ENCODE peak calls at places on chromosomes 7 and 10, in nine cellular contexts. E is uterus, I is K562, O is fibroblast of pulmonary artery, U is neural crest cell, K is left lung, P is RWPE1, A is H9, M is tibial artery. L is an unnamed sample.

GRCh38 chr7:157235357-157236018 is 96.8 kb downstream of the UBE3C start:
- DNase-seq in P (no peak), A (no peak), U (no peak), O (peak), I (no peak), M (no peak), E (no peak), K (no peak), L (no peak)

GRCh38 chr10:6786579-6787031 is 206.5 kb upstream of the PRKCQ start:
- DNase-seq in E (no peak), U (peak), P (peak), I (no peak), K (no peak), O (peak), M (no peak), A (no peak), L (no peak)

GRCh38 chr10:116779076-116779687 is 36.8 kb upstream of the HSPA12A start:
- DNase-seq in E (no peak), I (no peak), M (no peak), K (no peak), P (no peak), O (no peak), A (no peak), U (no peak), L (no peak)

GRCh38 chr7:69640216-69640615 is 41.9 kb downstream of the AUTS2 start:
- DNase-seq in K (no peak), P (no peak), E (no peak), O (no peak), U (no peak), I (no peak), M (no peak), A (no peak), L (no peak)

GRCh38 chr10:113735913-113736312 is 15.6 kb upstream of the PLEKHS1 start:
- DNase-seq in A (peak), K (no peak), O (peak), M (no peak), P (peak), I (no peak), U (no peak), E (no peak), L (no peak)

GRCh38 chr10:6953131-6953834 is 373.2 kb upstream of the PRKCQ start:
- DNase-seq in P (no peak), M (no peak), I (no peak), U (no peak), O (no peak), A (no peak), K (no peak), E (peak), L (no peak)

GRCh38 chr7:156654511-156655231 is 14.1 kb downstream of the RNF32 start:
- DNase-seq in O (no peak), I (no peak), A (no peak), M (no peak), P (no peak), E (no peak), U (no peak), K (no peak), L (no peak)

GRCh38 chr7:134820778-134821177 is 41.3 kb downstream of the CALD1 start:
- DNase-seq in A (no peak), I (no peak), O (no peak), M (no peak), U (no peak), E (no peak), K (no peak), P (no peak), L (no peak)

GRCh38 chr7:66604198-66604597 is 24.5 kb upstream of the KCTD7 start:
- DNase-seq in M (no peak), K (no peak), O (no peak), I (no peak), A (no peak), E (no peak), P (no peak), U (no peak), L (no peak)

GRCh38 chr10:87589653-87590052 is 70.0 kb upstream of the PAPSS2 start:
- DNase-seq in K (no peak), U (no peak), P (no peak), O (no peak), E (no peak), M (no peak), A (no peak), I (no peak), L (no peak)

GRCh38 chr10:113600569-113600968 is 47.7 kb downstream of the HABP2 start:
- DNase-seq in I (no peak), K (no peak), P (no peak), O (no peak), M (no peak), U (no peak), E (no peak), A (no peak), L (no peak)

GRCh38 chr10:52071814-52072213 is 242.3 kb upstream of the DKK1 start:
- DNase-seq in I (no peak), K (peak), U (no peak), O (no peak), M (no peak), A (no peak), E (no peak), P (no peak), L (no peak)

GRCh38 chr10:77301305-77301730 is 336.3 kb downstream of the KCNMA1 start:
- DNase-seq in K (no peak), O (peak), E (no peak), I (no peak), A (no peak), U (no peak), P (peak), M (no peak), L (no peak)

GRCh38 chr7:105621617-105622016 is 40.3 kb upstream of the EFCAB10 start:
- DNase-seq in P (no peak), I (no peak), M (peak), U (no peak), K (no peak), O (peak), E (peak), A (peak), L (no peak)

GRCh38 chr10:78438907-78439809 is 405.5 kb downstream of the RPS24 start:
- DNase-seq in K (no peak), M (no peak), E (no peak), U (no peak), I (no peak), A (no peak), O (no peak), P (no peak), L (no peak)
- TF ChIP-seq CTCF in K (no peak), M (no peak), E (no peak), U (no peak), I (no peak), A (no peak), O (no peak), P (no peak), L (no peak)

GRCh38 chr10:101617824-101618568 is 29.9 kb downstream of the DPCD start:
- DNase-seq in E (no peak), I (no peak), U (no peak), A (no peak), K (no peak), M (no peak), O (no peak), P (no peak), L (no peak)

GRCh38 chr10:101615760-101616116 is 27.6 kb downstream of the DPCD start:
- DNase-seq in M (no peak), K (no peak), E (no peak), I (no peak), P (no peak), O (no peak), A (no peak), U (no peak), L (no peak)

GRCh38 chr10:101618871-101619270 is 30.8 kb downstream of the DPCD start:
- DNase-seq in P (no peak), I (no peak), E (no peak), M (no peak), K (no peak), A (no peak), U (no peak), O (no peak), L (no peak)

GRCh38 chr10:101616415-101617101 is 28.4 kb downstream of the DPCD start:
- DNase-seq in O (no peak), M (no peak), I (no peak), P (no peak), K (no peak), E (no peak), U (no peak), A (no peak), L (no peak)

GRCh38 chr10:101617102-101617823 is 29.1 kb downstream of the DPCD start:
- DNase-seq in O (no peak), I (peak), K (no peak), U (no peak), M (no peak), E (no peak), P (no peak), A (no peak), L (no peak)
- TF ChIP-seq CTCF in O (peak), I (peak), K (no peak), U (no peak), M (no peak), E (no peak), P (no peak), A (peak), L (no peak)

DNA sequence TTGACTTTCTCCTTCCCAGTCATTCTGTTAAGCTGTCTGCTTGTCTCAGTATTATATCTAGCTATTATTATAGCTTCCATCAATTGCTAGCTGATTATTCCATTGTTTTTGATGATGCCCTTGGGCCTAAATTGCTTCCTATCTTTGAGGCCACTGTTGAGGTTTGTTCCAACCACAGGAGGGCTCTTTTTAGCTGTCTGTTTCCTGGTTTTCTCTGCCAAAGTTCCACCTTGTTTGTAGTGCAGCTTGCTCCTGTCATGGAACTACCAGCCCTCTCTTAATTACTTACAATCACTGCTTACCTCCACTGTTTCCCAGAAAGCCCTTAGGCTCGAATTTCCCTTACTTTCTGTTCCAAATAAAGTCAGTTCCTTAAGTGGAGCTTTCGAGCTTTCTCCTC is 118.7 kb upstream of the SEC61G start:
- DNase-seq in A (no peak), M (no peak), I (no peak), P (no peak), O (peak), E (no peak), U (no peak), K (no peak), L (no peak)
- TF ChIP-seq CTCF in A (no peak), M (no peak), I (no peak), P (no peak), O (no peak), E (no peak), U (no peak), K (peak), L (no peak)

GRCh38 chr10:84743483-84743882 is 415.1 kb downstream of the CCSER2 start:
- DNase-seq in M (no peak), A (no peak), E (no peak), U (no peak), I (no peak), K (no peak), P (no peak), O (peak), L (no peak)
- TF ChIP-seq CTCF in M (no peak), A (peak), E (no peak), U (peak), I (no peak), K (peak), P (peak), O (peak), L (peak)

GRCh38 chr10:86261933-86262665 is 104.5 kb downstream of the GRID1 start:
- DNase-seq in A (peak), K (no peak), I (peak), P (peak), E (no peak), O (no peak), U (no peak), M (no peak), L (peak)
- TF ChIP-seq CTCF in A (peak), K (peak), I (peak), P (no peak), E (no peak), O (no peak), U (peak), M (no peak), L (no peak)

DNA sequence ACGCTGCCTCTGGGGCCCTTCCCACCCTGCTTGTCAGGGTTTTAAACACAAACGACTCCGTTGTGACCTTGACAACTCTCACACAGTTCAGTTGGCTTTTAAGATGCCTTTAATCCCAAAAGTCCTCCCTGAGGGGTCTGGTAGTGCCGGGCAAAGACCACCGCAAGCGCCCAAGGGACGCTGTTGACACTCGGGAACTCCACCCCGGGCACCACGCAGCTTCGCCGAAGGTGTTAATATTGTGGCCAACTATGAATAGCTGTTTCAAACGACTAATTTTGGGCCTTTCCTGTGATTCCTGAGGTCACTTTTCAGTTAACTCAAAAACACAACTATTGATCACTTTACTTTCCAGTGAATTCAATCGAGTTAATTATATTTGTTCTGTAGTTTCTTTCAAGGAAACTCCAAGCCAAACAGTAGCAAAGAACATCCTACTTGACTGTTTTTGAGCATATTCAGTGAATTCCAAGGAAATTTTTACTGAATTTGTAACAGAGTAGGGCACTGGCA is 958 bp upstream of the ESYT2 start:
- DNase-seq in O (no peak), M (no peak), E (no peak), K (no peak), A (no peak), I (no peak), U (no peak), P (no peak), L (no peak)
- TF ChIP-seq CTCF in O (no peak), M (no peak), E (no peak), K (no peak), A (no peak), I (no peak), U (no peak), P (no peak), L (no peak)

GRCh38 chr7:2558620-2559282 is at the start of gene IQCE:
- DNase-seq in M (peak), A (peak), P (peak), E (peak), O (peak), I (peak), U (peak), K (peak), L (peak)

GRCh38 chr7:2554654-2555053 is 670 bp downstream of the BRAT1 start:
- DNase-seq in P (peak), M (no peak), K (no peak), O (no peak), A (no peak), I (no peak), E (no peak), U (no peak), L (no peak)

GRCh38 chr7:2553831-2554581 is 1.3 kb downstream of the BRAT1 start:
- DNase-seq in U (no peak), I (peak), M (no peak), E (no peak), O (no peak), P (peak), A (no peak), K (no peak), L (no peak)

GRCh38 chr7:2553108-2553507 is 2.2 kb downstream of the BRAT1 start:
- DNase-seq in A (no peak), E (no peak), O (no peak), U (no peak), P (no peak), I (no peak), K (no peak), M (no peak), L (no peak)

DNA sequence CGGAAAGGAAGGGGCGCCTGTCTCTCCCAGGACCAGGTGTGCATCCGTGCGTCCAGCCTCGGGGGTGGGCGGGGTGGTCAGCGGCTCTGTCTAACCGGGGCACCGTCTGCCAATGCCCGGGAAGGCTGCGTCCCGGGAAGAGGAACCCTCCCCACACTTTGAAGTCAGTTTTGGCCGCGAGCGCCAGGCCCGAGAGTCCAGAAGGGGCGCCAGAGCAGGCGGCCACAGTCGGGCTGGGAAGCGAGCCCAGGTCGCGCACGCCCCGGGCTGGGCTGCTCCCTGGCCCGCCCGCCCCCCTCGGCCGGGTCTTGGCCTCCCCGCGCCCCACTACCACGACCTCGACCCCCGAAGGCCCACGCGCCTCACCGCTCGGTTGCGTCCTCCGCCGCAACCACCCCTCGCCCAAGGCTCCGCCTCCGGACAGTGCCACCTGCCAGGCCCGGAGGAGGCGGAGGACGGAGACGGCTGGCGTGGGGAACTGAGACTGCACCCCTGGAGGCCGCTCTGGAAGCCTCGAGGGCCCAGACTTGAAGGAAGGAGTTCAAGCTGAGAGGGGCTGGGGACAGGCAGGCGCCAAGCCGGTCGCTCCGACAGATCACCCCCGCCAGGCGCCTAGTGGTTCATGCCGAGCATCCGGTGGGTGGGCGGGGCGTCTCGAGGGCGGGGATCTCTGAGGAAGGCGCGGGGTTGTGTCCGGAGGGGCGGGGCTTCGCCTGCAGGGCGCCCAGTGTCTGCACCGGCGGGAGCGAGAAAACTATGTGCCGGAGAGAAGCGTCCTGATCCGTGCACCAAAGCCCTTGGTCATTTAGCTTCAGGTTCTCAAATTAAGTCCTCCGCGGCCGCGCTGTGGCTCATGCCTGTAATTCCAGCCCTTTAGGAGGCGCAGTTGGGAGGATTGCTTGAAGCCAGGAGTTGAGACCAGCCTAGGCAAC is at the start of gene BRAT1:
- DNase-seq in K (peak), O (peak), I (peak), M (peak), P (peak), E (peak), A (peak), U (peak), L (peak)
- TF ChIP-seq CTCF in K (no peak), O (peak), I (peak), M (peak), P (peak), E (no peak), A (peak), U (peak), L (no peak)

GRCh38 chr7:43584200-43584586 is 1.3 kb downstream of the STK17A start:
- DNase-seq in U (no peak), E (peak), P (no peak), M (no peak), O (peak), A (no peak), K (no peak), I (no peak), L (no peak)

GRCh38 chr7:43586251-43586900 is 3.5 kb downstream of the STK17A start:
- DNase-seq in O (peak), M (no peak), I (no peak), A (no peak), P (peak), U (no peak), K (no peak), E (no peak), L (no peak)

GRCh38 chr7:43582503-43583423 is at the start of gene STK17A:
- DNase-seq in P (peak), E (peak), K (peak), A (peak), M (peak), I (peak), U (peak), O (peak), L (peak)

GRCh38 chr7:43585521-43585920 is 2.6 kb downstream of the STK17A start:
- DNase-seq in P (no peak), E (no peak), M (no peak), O (peak), A (no peak), I (no peak), U (no peak), K (no peak), L (no peak)

DNA sequence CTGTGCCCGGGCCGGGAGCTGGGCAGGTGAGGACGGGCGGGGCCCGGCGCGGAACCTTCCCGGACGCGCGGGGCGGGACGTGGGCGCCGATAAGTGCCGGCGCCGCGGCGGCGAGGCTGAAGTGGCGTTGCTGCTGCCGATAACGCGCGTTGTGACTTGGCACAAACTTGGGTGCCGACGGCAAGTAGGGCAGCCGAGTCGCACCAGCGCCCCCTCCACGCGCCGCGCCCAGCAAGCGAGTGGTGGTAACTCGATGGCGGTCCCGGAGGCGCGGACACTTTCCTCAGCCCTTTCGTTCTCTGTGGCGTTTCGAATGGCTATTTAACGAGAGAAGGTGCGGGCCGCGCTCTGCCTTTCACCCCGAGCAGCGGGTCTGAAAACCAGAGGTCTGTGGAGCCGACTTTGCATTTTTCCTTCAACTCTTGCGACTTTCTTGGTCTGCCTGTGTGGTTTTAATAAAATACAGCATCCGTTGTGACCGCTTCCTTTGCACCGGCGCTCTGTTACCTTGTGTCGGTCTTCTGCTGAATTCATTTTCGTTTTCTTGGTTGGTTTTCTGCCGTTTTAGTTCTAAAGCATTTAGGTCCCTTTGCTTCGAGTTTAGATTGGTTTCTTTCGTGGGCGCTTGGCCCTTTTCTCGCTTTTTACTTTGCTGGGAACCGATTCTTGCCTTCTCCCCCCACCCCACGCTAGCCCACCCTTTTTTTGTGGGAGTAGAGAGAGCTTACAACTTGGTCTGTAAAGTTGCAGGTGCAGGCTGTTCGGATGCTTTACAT is 704 bp downstream of the STK17A start:
- DNase-seq in A (peak), P (no peak), E (peak), M (peak), U (peak), O (peak), I (no peak), K (peak), L (peak)
- TF ChIP-seq CTCF in A (no peak), P (no peak), E (no peak), M (no peak), U (peak), O (no peak), I (peak), K (no peak), L (no peak)

L was measured in endothelial cell.